ENCODE peak calls at places on chromosomes 1 and 21, in four cellular contexts. S is GM06990, H is A549, B is choroid plexus epithelial cell. F is an unnamed sample.

GRCh38 chr21:36554411-36555157 is 74.7 kb upstream of the CLDN14 start:
- DNase-seq in S (no peak), B (no peak), H (no peak), F (no peak)

GRCh38 chr1:8903908-8904650 is 25.6 kb upstream of the ENO1 start:
- DNase-seq in H (peak; percentile 90), S (no peak), B (peak; percentile 97), F (no peak)

GRCh38 chr1:244296010-244296409 is 155.7 kb downstream of the ADSS2 start:
- DNase-seq in S (no peak), H (no peak), B (no peak), F (no peak)

GRCh38 chr1:200442023-200442422 is 32.2 kb upstream of the ZNF281 start:
- DNase-seq in H (no peak), B (no peak), S (no peak), F (no peak)

GRCh38 chr1:87279966-87280535 is 48.6 kb upstream of the LMO4 start:
- DNase-seq in S (no peak), B (peak; percentile 50), H (peak; percentile 14), F (no peak)

GRCh38 chr1:233843523-233844204 is 60.8 kb upstream of the SLC35F3 start:
- DNase-seq in H (peak; percentile 48), B (no peak), S (no peak), F (no peak)

GRCh38 chr1:198669023-198669698 is 30.3 kb downstream of the PTPRC start:
- DNase-seq in H (peak; percentile 73), S (peak; percentile 53), B (peak; percentile 93), F (peak; percentile 76)

GRCh38 chr21:43864313-43864805 is 664 bp upstream of the AGPAT3 start:
- DNase-seq in S (peak; percentile 72), H (peak; percentile 48), B (no peak), F (no peak)

GRCh38 chr1:185853739-185854138 is 119.5 kb downstream of the HMCN1 start:
- DNase-seq in H (peak; percentile 12), B (peak; percentile 76), S (no peak), F (no peak)

DNA sequence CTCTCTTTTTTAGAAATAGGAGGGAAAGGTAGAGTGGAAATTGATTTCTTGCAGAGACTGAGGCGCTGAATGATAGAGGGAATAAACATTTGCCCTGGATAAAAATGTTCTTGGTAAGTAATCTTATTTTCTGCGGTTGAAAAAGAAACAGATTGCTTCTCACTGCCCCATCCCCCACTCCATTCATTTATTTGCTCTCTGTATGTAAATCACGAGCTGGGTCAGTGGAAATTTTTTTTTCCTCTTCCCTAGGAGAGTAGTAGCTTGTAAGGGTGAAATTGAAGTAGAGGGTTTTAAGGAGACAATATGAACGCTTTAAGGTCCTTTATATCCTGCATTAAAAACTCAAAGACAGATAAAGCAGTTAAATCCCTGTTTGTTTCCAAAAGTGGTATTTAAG is 1.4 kb upstream of the BRINP3 start:
- DNase-seq in H (no peak), B (peak; percentile 22), S (no peak), F (no peak)
- H3K4me3 ChIP-seq in H (peak overlapping the region; percentile 50), B (peak overlapping the region; percentile 49), S (no peak overlapping the region), F (no peak overlapping the region)

GRCh38 chr1:61399192-61399591 is 316.8 kb downstream of the NFIA start:
- DNase-seq in B (no peak), H (no peak), S (no peak), F (no peak)

GRCh38 chr1:61397915-61398314 is 315.6 kb downstream of the NFIA start:
- DNase-seq in H (no peak), S (no peak), B (peak; percentile 93), F (no peak)

GRCh38 chr1:61400131-61400530 is 317.8 kb downstream of the NFIA start:
- DNase-seq in H (no peak), B (no peak), S (no peak), F (no peak)

GRCh38 chr1:61403863-61404615 is 320.9 kb downstream of the TM2D1 start:
- DNase-seq in S (no peak), B (peak; percentile 70), H (no peak), F (no peak)

GRCh38 chr1:61400997-61401396 is 318.6 kb downstream of the NFIA start:
- DNase-seq in S (no peak), B (no peak), H (no peak), F (no peak)
- H3K4me3 ChIP-seq in S (no peak overlapping the region), B (no peak overlapping the region), H (no peak overlapping the region), F (no peak overlapping the region)

DNA sequence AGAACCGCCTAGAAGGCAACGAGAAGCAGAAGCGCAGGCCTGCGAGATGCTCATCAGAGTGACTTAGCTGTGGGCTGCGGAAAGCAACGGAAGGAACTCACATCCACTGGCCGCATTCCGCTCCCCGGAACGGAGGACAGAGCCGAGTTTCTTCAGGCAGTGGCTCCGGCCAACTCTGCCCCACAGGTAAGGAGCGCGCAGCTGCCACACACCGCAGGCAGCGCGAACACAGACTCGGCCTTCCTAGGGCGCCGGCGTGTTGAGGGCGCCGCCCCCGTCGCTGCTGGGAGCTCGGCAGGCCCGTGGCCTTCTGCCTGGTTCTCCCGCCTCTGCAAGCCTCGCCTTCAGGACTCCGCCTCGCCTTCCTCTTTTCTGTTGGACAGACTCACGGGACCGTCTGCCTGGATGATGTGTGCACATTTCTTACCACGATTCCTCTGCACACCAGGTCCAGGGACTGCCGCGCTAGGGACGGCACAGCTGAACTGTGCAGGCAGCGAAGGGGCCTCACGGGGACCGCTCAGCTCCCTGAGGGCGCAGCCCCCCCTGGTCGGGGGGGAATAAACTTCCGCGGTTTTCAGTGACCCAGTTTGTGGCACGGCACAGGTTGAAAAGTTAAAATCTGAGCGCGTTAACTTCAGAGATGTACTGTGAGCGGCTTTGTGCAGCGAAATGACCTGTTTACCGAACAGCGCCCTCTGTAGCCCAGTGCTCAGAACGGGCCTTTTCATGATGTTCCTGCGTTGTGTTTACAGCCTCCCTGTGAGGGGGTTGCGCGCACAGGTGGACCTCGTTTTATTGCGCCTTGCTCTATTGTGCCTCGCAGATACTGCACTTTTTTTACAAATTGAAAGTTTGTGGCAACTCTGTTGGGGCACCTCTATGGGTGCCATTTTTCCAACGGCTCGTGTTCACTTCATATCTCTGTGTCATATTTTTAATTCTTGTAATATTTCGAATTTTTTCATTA is 15.8 kb downstream of the TCP10L start:
- DNase-seq in H (peak; percentile 80), S (peak; percentile 64), B (peak; percentile 87), F (peak; percentile 82)
- H3K4me3 ChIP-seq in H (peak overlapping the region; percentile 66), S (peak overlapping the region; percentile 61), B (peak overlapping the region; percentile 64), F (peak overlapping the region; percentile 79)

GRCh38 chr21:28916150-28916893 is 76.4 kb downstream of the LTN1 start:
- DNase-seq in H (no peak), B (no peak), S (no peak), F (no peak)
- H3K4me3 ChIP-seq in H (no peak overlapping the region), B (no peak overlapping the region), S (no peak overlapping the region), F (no peak overlapping the region)

DNA sequence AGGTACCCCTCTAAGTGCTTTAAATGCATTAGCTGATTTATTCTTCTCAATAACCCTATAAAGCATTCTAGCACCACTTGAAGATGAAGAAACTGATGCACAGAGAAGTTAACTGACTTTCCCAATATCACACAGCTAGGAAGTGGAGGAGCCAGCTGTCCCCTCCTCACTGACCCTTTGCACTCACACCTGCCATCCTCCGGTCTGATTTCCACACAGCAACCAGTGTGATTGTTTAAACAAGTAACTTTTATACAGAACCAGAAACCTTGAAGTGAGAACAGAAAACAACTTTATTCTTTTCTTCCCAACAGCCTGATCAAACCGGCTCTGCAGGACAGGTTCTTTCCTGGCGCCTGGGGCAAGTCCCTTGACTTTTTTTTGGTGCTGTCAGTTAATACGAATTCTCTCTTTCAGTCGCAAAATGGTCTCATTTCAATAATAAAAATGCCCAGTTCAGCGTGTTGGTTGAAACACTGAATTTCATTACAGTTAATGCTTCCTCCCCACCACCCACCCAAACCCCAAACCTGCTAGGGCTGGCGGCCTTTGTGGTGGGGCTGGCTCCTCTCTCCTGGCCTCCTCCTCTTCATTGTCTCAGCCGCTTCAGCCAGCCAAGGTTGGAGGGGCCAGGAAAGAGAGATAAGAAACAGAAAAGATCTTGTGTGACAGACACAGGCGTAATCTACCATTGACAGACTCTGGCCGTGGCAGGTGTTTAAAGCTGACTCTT is 26.4 kb upstream of the EEIG2 start:
- DNase-seq in H (no peak), S (peak; percentile 53), B (no peak), F (no peak)
- H3K4me3 ChIP-seq in H (no peak overlapping the region), S (no peak overlapping the region), B (no peak overlapping the region), F (no peak overlapping the region)